ENCODE peak calls at places on chromosomes 5 and 9, in six cellular contexts. D, U, F, O, S and E are unnamed samples.

GRCh38 chr5:30959238-30959637 is 234.2 kb upstream of the CDH6 start:
- DNase-seq in F (no peak), U (no peak), S (no peak), D (no peak), O (no peak), E (no peak)

GRCh38 chr9:88530051-88530450 is 4.9 kb upstream of the NXNL2 start:
- DNase-seq in F (peak; percentile 20), U (no peak), S (peak; percentile 51), D (no peak), O (no peak), E (no peak)

GRCh38 chr5:151825445-151825844 is 53.7 kb downstream of the G3BP1 start:
- DNase-seq in F (no peak), S (peak; percentile 71), U (peak; percentile 36), O (peak; percentile 65), D (peak; percentile 76), E (no peak)

GRCh38 chr5:114311943-114312342 is 49.9 kb upstream of the KCNN2 start:
- DNase-seq in S (no peak), D (peak; percentile 1), U (no peak), O (no peak), F (no peak), E (no peak)

GRCh38 chr5:139245637-139246335 is 47.6 kb upstream of the SIL1 start:
- DNase-seq in O (no peak), D (no peak), S (no peak), F (no peak), U (no peak), E (no peak)

GRCh38 chr5:21238786-21239185 is 1250.8 kb upstream of the CDH18 start:
- DNase-seq in F (no peak), U (no peak), S (no peak), D (peak; percentile 11), O (no peak), E (no peak)

GRCh38 chr5:53166101-53166500 is 56.5 kb upstream of the MOCS2 start:
- DNase-seq in O (no peak), F (no peak), U (no peak), S (no peak), D (no peak), E (no peak)

GRCh38 chr5:154806176-154806575 is 44.2 kb downstream of the FAXDC2 start:
- DNase-seq in U (no peak), D (no peak), S (no peak), O (no peak), F (no peak), E (no peak)

GRCh38 chr9:13033959-13034695 is 245.4 kb downstream of the MPDZ start:
- DNase-seq in S (peak; percentile 42), U (peak; percentile 51), O (peak; percentile 78), F (peak; percentile 86), D (peak; percentile 80), E (no peak)

GRCh38 chr5:15524712-15525111 is 24.7 kb downstream of the FBXL7 start:
- DNase-seq in S (no peak), F (no peak), U (no peak), D (no peak), O (no peak), E (peak; percentile 26)

GRCh38 chr5:169280286-169280685 is 20.7 kb downstream of the SLIT3 start:
- DNase-seq in D (no peak), U (no peak), O (no peak), S (no peak), F (no peak), E (no peak)

GRCh38 chr5:163894645-163895044 is 389.2 kb downstream of the MAT2B start:
- DNase-seq in U (no peak), O (no peak), S (no peak), D (no peak), F (no peak), E (no peak)

GRCh38 chr5:81749186-81749561 is 1.7 kb downstream of the SSBP2 start:
- DNase-seq in F (no peak), O (no peak), D (no peak), U (no peak), S (no peak), E (no peak)

GRCh38 chr9:128159073-128159783 is 837 bp upstream of the BBLN start:
- DNase-seq in F (no peak), S (peak; percentile 58), O (no peak), U (peak; percentile 18), D (no peak), E (no peak)